ENCODE peak calls at places on chromosomes 3 and 15, in nine cellular contexts. N is stomach, I is tibial nerve, G is ovary, K is heart left ventricle, T is right lobe of liver, F is HCT116, Y is body of pancreas, C is sigmoid colon. H is an unnamed sample.

GRCh38 chr15:79089331-79089889 is 1.2 kb downstream of the RASGRF1 start:
- DNase-seq in N (no peak), T (no peak), K (no peak), Y (no peak), C (no peak), G (no peak), I (no peak), F (no peak), H (no peak)

GRCh38 chr3:193086688-193087087 is 154.3 kb upstream of the PLAAT1 start:
- DNase-seq in T (no peak), G (no peak), F (no peak), Y (no peak), K (no peak), C (no peak), I (no peak), N (no peak), H (no peak)

GRCh38 chr3:127792664-127793292 is 29.5 kb downstream of the MGLL start:
- DNase-seq in C (peak; percentile 83), F (no peak), T (no peak), Y (no peak), G (no peak), K (peak; percentile 79), I (peak; percentile 85), N (peak; percentile 50), H (peak; percentile 72)

GRCh38 chr3:25033407-25034029 is 394.5 kb upstream of the RARB start:
- DNase-seq in Y (peak; percentile 61), K (no peak), C (no peak), I (peak; percentile 16), N (peak; percentile 26), T (peak; percentile 19), G (no peak), F (peak; percentile 37), H (peak; percentile 56)

GRCh38 chr3:87026246-87026645 is 35.3 kb upstream of the VGLL3 start:
- DNase-seq in I (no peak), Y (no peak), T (no peak), C (no peak), F (no peak), K (no peak), N (no peak), G (no peak), H (no peak)

GRCh38 chr3:127069814-127070440 is 87.0 kb downstream of the PLXNA1 start:
- DNase-seq in I (no peak), F (no peak), Y (no peak), K (peak; percentile 45), N (no peak), T (no peak), C (peak; percentile 53), G (peak; percentile 8), H (no peak)

GRCh38 chr3:122982202-122983185 is 45.1 kb downstream of the SEMA5B start:
- DNase-seq in K (no peak), G (no peak), N (no peak), I (no peak), F (no peak), T (no peak), Y (no peak), C (peak; percentile 72), H (no peak)

GRCh38 chr3:48919215-48920138 is 835 bp downstream of the ARIH2 start:
- DNase-seq in N (peak; percentile 28), G (peak; percentile 72), K (peak; percentile 77), C (no peak), T (peak; percentile 50), Y (peak; percentile 37), I (no peak), F (peak; percentile 48), H (peak; percentile 12)

GRCh38 chr3:5011555-5012256 is 32.5 kb downstream of the BHLHE40 start:
- DNase-seq in I (no peak), N (no peak), G (no peak), Y (no peak), T (peak; percentile 40), K (no peak), F (no peak), C (peak; percentile 64), H (no peak)

GRCh38 chr3:174198199-174198598 is 660.9 kb upstream of the NAALADL2 start:
- DNase-seq in F (no peak), K (no peak), G (no peak), Y (no peak), N (no peak), C (no peak), T (no peak), I (no peak), H (no peak)

DNA sequence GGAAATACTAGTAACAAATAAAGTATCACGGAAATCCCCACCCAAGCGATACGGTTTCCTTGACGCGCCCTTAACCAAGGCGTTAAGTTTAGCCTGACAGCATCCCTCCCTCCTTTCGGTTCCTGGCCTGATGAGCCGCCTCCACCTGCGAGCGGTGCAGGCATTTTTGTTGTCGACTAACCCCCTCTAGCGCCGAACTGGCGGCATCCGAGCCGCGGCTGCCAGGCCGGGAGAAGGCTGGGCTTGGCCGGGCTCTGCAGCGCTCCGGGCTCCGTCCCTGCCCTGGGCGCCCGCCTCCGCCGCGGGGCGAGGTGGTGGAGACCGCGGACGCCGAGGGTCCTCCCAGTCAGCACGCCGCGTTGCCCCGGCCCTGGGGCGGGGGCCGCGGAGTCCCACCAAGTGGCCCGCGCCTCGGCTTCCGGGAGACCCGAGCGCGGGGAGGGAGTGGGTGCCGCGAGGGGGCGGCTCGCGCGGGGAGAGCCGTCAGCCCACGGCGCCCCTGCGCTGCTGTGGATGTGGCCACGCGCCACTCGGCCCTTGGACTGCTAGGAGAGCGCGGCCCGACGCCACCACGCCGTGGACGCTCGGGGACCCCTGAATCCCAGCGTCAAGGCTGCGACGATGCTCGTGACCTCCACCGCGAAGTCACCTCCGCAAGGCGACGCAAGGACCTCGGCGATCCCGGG is 1.1 kb upstream of the EPHA6 start:
- DNase-seq in F (no peak), I (peak; percentile 25), C (peak; percentile 89), Y (peak; percentile 80), K (peak; percentile 82), G (peak; percentile 86), T (peak; percentile 78), N (peak; percentile 62), H (peak; percentile 76)
- TF ChIP-seq POLR2A in F (no peak), I (no peak), C (no peak), Y (no peak), K (no peak), G (no peak), T (no peak), N (no peak), H (no peak)

DNA sequence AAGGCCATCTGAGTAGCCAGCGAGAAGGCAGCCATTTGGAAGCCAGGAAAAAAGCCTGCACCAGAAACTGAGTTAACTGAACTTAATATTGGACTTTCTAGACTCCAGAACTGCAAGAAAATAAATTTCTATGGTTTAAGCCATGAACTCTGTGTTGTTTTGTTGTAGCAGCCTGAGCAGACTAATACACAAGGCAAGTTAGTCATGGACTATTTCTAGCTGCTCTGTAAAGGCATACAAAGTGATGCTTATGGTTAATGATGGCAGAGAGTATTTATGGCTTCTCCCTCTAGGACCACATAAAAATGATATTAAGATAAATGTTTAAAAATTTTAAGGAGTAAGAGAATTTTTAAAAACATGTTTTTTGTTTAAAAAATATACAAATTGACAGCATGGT is 37.1 kb downstream of the PROS1 start:
- DNase-seq in C (no peak), F (no peak), G (no peak), K (no peak), Y (no peak), T (no peak), I (no peak), N (no peak), H (no peak)
- H3K9me3 ChIP-seq in C (no peaks in the 10 kb centered on the region), F (no peaks in the 10 kb centered on the region), G (no peaks in the 10 kb centered on the region), K (no peaks in the 10 kb centered on the region), Y (no peaks in the 10 kb centered on the region), T (no peaks in the 10 kb centered on the region), I (no peaks in the 10 kb centered on the region), N (no peaks in the 10 kb centered on the region), H (no peaks in the 10 kb centered on the region)

DNA sequence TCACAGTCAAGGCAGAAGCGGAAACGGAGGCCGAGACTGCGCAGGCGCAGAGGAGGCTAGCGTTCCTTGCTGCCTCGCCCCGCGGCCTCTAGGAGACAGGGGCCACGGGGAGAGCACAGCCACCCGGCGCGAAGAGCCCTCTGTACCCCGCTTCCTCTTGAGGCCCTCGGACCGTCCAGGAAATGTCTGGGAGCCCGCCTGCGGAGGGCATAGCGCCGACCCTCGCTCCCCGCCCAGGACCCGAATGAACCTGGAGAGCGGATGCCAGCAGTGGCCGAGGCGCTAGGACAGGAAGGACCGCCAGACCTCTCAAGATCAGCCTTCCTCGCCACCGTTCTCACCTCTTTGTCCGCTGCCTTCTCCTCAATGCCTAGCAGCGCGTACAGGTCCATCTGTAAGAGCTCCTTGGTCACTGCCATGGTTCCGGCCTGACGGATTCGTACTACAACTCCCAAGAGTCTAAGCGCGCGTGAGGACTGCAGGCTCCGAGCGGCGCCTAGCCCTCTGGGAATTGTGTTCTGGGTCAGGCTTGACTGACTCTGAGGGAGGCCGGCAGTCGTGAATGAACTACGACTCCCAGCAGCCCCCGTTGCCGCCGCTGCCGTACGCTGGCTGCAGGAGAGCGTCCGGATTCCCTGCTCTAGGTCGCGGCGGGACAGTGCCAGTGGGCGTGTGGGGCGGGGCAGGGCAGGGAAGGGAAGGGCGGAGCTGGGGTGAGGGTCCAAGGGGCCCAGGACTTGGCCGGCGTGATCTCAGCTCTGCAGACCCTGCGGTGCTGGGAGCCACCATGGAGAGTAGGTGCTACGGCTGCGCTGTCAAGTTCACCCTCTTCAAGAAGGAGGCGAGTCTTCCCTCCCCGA is at the start of the genes DNAJC17 and ZFYVE19:
- DNase-seq in G (peak; percentile 94), F (peak; percentile 93), C (peak; percentile 98), I (peak; percentile 94), N (peak; percentile 96), T (peak; percentile 97), K (peak; percentile 97), Y (peak; percentile 98), H (peak; percentile 97)
- TF ChIP-seq POLR2A in G (no peak), F (peak; percentile 59), C (no peak), I (no peak), N (no peak), T (peak; percentile 57), K (peak; percentile 66), Y (peak; percentile 63), H (no peak)

DNA sequence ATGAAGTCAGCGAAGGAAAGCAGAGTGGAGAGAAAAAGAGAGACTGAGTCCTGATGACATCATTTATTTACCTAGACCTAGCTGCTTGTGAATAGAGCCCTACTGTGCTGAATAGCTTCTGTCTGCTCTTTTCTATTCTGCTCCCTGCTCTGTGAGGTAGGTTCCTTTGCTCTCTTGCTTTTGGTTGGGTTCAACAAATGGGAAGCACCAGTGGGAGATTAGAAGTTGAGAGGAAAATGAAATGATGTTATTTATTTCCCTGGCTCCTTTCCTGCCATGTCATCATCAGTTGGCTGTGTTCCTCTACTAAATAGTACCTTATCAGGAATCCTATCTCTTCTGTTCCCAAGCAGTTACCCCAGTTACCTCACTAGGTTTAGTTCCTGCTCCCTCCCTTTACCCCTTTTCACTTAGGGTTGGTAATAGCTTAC is 23.5 kb downstream of the DTWD1 start:
- DNase-seq in K (no peak), N (no peak), C (no peak), F (no peak), I (no peak), Y (no peak), G (no peak), T (no peak), H (no peak)
- H3K9me3 ChIP-seq in K (no peaks in the 10 kb centered on the region), N (no peaks in the 10 kb centered on the region), C (no peaks in the 10 kb centered on the region), F (no peaks in the 10 kb centered on the region), I (no peaks in the 10 kb centered on the region), Y (no peaks in the 10 kb centered on the region), G (no peaks in the 10 kb centered on the region), T (no peaks in the 10 kb centered on the region), H (no peaks in the 10 kb centered on the region)

GRCh38 chr15:89423981-89424380 is 72.4 kb downstream of the RHCG start:
- DNase-seq in I (no peak), C (no peak), N (no peak), K (no peak), G (no peak), Y (no peak), F (no peak), T (no peak), H (no peak)
- TF ChIP-seq POLR2A in I (no peak), C (no peak), N (no peak), K (no peak), G (no peak), Y (no peak), F (no peak), T (no peak), H (no peak)

H was measured in thyroid gland.